ENCODE peak calls at places on chromosomes 16 and 17, in six cellular contexts. R is tibial nerve; D is aorta; O is CD8-positive, alpha-beta T cell; H is small intestine; W is epithelial cell of proximal tubule. K is an unnamed sample.

GRCh38 chr16:64910351-64910750 is 211.5 kb downstream of the CDH11 start:
- DNase-seq in R (peak; percentile 14), D (peak; percentile 75), O (no peak), H (no peak), W (no peak), K (peak; percentile 99)

GRCh38 chr17:74860229-74860998 is 729 bp upstream of the GRIN2C start:
- DNase-seq in R (no peak), D (no peak), O (no peak), H (no peak), W (no peak), K (no peak)

GRCh38 chr17:1557355-1558095 is 5.1 kb downstream of the PITPNA start:
- DNase-seq in R (no peak), D (no peak), O (no peak), H (peak; percentile 90), W (no peak), K (no peak)

GRCh38 chr16:69762843-69763556 is 868 bp downstream of the WWP2 start:
- DNase-seq in R (no peak), D (no peak), O (no peak), H (peak; percentile 71), W (no peak), K (no peak)

GRCh38 chr16:82992826-82993225 is 366.1 kb downstream of the CDH13 start:
- DNase-seq in R (no peak), D (no peak), O (no peak), H (peak; percentile 87), W (no peak), K (no peak)

GRCh38 chr17:75367312-75367711 is 38.2 kb downstream of the GRB2 start:
- DNase-seq in R (no peak), D (no peak), O (no peak), H (no peak), W (no peak), K (no peak)

GRCh38 chr16:56988161-56988947 is 1.0 kb upstream of the NLRC5 start:
- DNase-seq in R (no peak), D (peak; percentile 69), O (no peak), H (no peak), W (no peak), K (no peak)

GRCh38 chr17:59451706-59452105 is 113.7 kb upstream of the DHX40 start:
- DNase-seq in R (no peak), D (no peak), O (no peak), H (peak; percentile 31), W (peak; percentile 89), K (peak; percentile 54)

GRCh38 chr17:80264048-80264792 is 3.6 kb downstream of the RNF213 start:
- DNase-seq in R (no peak), D (no peak), O (peak; percentile 61), H (peak; percentile 37), W (no peak), K (no peak)

GRCh38 chr16:48409839-48410610 is 24.8 kb upstream of the SIAH1 start:
- DNase-seq in R (no peak), D (no peak), O (no peak), H (peak; percentile 97), W (peak; percentile 84), K (peak; percentile 81)

GRCh38 chr17:81121841-81122733 is 43.2 kb upstream of the PVALEF start:
- DNase-seq in R (no peak), D (no peak), O (no peak), H (no peak), W (no peak), K (no peak)

GRCh38 chr17:3914319-3914685 is 2.0 kb downstream of the P2RX1 start:
- DNase-seq in R (no peak), D (no peak), O (no peak), H (no peak), W (no peak), K (no peak)

GRCh38 chr17:45338023-45338781 is 21.4 kb upstream of the MAP3K14 start:
- DNase-seq in R (no peak), D (no peak), O (no peak), H (no peak), W (no peak), K (no peak)

GRCh38 chr16:55775857-55776256 is 57.0 kb downstream of the CES1 start:
- DNase-seq in R (no peak), D (no peak), O (no peak), H (no peak), W (no peak), K (no peak)

GRCh38 chr17:12600349-12600748 is 65.3 kb upstream of the MYOCD start:
- DNase-seq in R (no peak), D (no peak), O (no peak), H (peak; percentile 10), W (no peak), K (no peak)

GRCh38 chr16:21684199-21684598 is 20.4 kb downstream of the OTOA start:
- DNase-seq in R (no peak), D (no peak), O (peak; percentile 42), H (peak; percentile 20), W (no peak), K (no peak)

GRCh38 chr16:84462296-84463210 is 41.9 kb downstream of the MEAK7 start:
- DNase-seq in R (no peak), D (peak; percentile 52), O (no peak), H (no peak), W (no peak), K (no peak)

GRCh38 chr17:20122236-20122879 is 113.2 kb downstream of the SPECC1 start:
- DNase-seq in R (no peak), D (no peak), O (no peak), H (no peak), W (no peak), K (no peak)

GRCh38 chr17:18975597-18975996 is 23.6 kb downstream of the SLC5A10 start:
- DNase-seq in R (no peak), D (no peak), O (no peak), H (no peak), W (no peak), K (no peak)

GRCh38 chr16:350203-350602 is 2.3 kb downstream of the AXIN1 start:
- DNase-seq in R (no peak), D (no peak), O (no peak), H (no peak), W (no peak), K (no peak)
- H3K4me3 ChIP-seq in R (no peak overlapping the region), D (no peak overlapping the region), O (no peak overlapping the region), H (no peak overlapping the region), W (no peak overlapping the region), K (no peak overlapping the region)

DNA sequence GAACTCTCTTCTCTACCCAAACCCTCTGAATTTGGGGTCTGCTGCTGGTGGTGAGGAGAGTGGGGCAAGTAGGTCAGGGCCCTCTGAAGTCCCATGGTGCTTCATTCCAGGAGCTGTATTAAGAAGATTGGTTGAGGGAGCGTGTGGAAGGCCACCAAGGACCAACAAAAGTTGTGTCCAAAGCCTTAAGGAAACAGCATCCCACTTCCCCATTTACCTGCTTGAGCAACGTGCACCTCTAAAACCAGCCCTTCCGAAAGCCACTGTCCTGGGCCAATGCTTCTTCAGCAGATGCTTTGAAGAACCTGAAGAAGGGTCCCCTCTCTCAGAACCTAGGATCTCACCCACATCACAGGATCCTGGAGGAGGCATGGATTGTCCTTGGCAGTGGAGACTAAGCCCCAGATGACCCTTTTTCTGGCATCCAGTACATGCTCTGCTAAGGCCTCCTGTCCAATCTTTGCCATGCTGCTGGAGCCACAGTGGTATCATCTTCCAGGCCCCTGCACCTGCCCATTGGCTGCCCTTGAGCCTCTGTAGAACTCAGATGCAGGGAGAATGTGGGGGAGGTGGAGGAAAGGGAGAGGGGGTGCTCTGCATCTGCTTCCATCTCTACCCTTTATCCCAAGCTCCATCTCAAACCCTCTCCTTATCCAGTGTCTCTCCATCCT is 5.8 kb upstream of the NR1D1 start:
- DNase-seq in R (no peak), D (no peak), O (no peak), H (no peak), W (no peak), K (no peak)
- H3K4me3 ChIP-seq in R (no peak overlapping the region), D (no peak overlapping the region), O (peak overlapping the region; percentile 0), H (no peak overlapping the region), W (no peak overlapping the region), K (no peak overlapping the region)

DNA sequence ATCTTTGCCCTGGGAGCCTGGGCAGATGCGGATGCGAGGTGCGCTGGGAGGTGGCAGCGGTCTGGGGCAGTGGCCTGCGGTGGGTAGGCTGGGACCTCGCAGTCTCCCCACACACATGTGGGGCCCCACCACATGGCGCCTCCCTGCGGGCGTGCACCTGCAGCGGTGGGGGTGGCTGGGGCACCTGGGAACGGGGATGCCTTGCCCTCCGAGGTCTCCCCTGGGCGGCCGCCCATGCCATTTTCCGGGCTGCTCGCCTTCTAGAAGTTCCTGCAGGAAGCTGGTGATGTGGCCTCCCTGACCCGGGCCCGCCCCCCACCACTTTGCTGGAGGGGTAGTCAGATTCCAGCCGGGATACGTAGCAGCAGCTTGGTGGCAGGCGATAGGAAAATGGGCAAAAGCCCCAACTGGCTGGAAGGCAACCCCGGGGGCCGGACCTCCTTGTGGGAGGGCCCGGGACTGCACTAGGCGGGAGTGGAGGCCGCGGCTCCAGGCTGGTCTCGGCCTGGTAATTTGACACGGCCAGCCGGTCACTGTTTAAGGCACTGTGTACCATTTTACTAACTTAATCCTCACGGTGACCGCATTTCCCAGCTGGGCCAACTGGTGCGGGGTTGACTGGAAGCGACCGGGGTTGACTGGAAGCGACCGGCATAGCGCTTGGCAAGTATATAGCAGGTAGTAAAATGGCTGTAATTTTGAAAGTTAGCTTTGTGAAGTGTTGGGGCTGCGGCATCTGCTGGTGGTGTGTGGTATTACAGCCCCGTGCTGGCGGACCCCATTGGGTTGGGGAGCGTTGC is 38.5 kb downstream of the IGF2BP1 start:
- DNase-seq in R (no peak), D (peak; percentile 85), O (peak; percentile 28), H (no peak), W (peak; percentile 10), K (no peak)
- H3K4me3 ChIP-seq in R (no peak overlapping the region), D (no peak overlapping the region), O (no peak overlapping the region), H (no peak overlapping the region), W (peak overlapping the region; percentile 55), K (no peak overlapping the region)

GRCh38 chr16:29977063-29977462 is 3.4 kb downstream of the TAOK2 start:
- DNase-seq in R (no peak), D (peak; percentile 72), O (no peak), H (no peak), W (no peak), K (no peak)
- H3K4me3 ChIP-seq in R (no peak overlapping the region), D (no peak overlapping the region), O (no peak overlapping the region), H (no peak overlapping the region), W (no peak overlapping the region), K (no peak overlapping the region)

DNA sequence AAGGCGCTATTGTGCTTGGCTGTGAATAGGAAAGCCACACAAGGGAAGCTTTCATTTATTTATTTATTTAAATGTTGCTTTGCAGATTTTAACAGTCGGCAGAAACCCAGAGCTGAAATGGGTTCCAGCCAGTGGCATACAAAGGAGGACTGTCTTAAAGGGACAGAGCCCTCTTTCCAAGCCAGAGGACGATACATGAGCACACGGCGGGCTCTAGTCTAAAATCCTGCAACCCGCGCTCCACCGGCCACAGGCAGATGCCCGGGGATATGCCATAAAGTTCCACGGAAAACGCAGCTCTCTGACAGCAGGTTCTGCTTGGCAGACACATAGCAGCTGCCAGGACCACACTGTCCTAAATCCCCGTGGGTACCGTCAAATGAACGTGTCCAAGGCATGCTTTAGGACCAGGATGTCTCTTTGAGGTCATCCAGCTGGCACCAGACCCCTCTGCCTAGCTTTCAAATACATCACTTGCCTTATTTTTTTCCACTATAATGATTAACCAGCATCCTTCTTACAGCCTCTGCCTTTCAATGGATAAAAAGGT is 64.6 kb downstream of the CYTH1 start:
- DNase-seq in R (no peak), D (no peak), O (no peak), H (no peak), W (no peak), K (no peak)
- H3K4me3 ChIP-seq in R (peak overlapping the region; percentile 18), D (no peak overlapping the region), O (peak overlapping the region; percentile 25), H (peak overlapping the region; percentile 6), W (peak overlapping the region; percentile 60), K (peak overlapping the region; percentile 34)